ENCODE peak calls at places on chromosomes 3 and 15, in five cellular contexts. G is A549; I is CD4-positive, alpha-beta memory T cell; D is activated naive CD8-positive, alpha-beta T cell treated with anti-CD3 and anti-CD28 coated beads for 36 hours; S is AG09319. O is an unnamed sample.

GRCh38 chr15:38842991-38843610 is 278.5 kb upstream of the RASGRP1 start:
- DNase-seq in S (no peak), I (no peak), D (no peak), G (no peak), O (no peak)

GRCh38 chr3:191391873-191392808 is 61.8 kb upstream of the UTS2B start:
- DNase-seq in G (no peak), I (no peak), S (no peak), D (no peak), O (no peak)

GRCh38 chr3:42036483-42036823 is 54.7 kb upstream of the TRAK1 start:
- DNase-seq in S (peak; percentile 80), G (peak; percentile 53), D (no peak), I (no peak), O (peak; percentile 59)

GRCh38 chr3:149527531-149528343 is 53.2 kb downstream of the TM4SF4 start:
- DNase-seq in S (no peak), D (no peak), I (no peak), G (peak; percentile 39), O (no peak)

GRCh38 chr3:178392553-178392952 is 143.7 kb upstream of the KCNMB2 start:
- DNase-seq in G (no peak), I (no peak), D (no peak), S (peak; percentile 88), O (no peak)

GRCh38 chr15:33104276-33104675 is 90.2 kb downstream of the FMN1 start:
- DNase-seq in G (no peak), D (peak; percentile 7), I (peak; percentile 37), S (peak; percentile 45), O (no peak)

GRCh38 chr3:36482880-36483279 is 102.6 kb downstream of the STAC start:
- DNase-seq in G (no peak), I (no peak), S (no peak), D (no peak), O (no peak)

GRCh38 chr15:72339777-72340177 is 19.8 kb upstream of the CELF6 start:
- DNase-seq in D (no peak), I (no peak), S (peak; percentile 95), G (peak; percentile 72), O (peak; percentile 39)

GRCh38 chr15:70670680-70671079 is 92.7 kb downstream of the UACA start:
- DNase-seq in S (no peak), I (no peak), D (no peak), G (no peak), O (no peak)

GRCh38 chr3:170523248-170523647 is 62.6 kb downstream of the SLC7A14 start:
- DNase-seq in D (no peak), I (no peak), S (no peak), G (no peak), O (no peak)